ENCODE peak calls at places on chromosomes 11 and 22, in five cellular contexts. One of them, this sample, is unnamed.

GRCh38 chr22:17717708-17718107 is 56.6 kb downstream of the BID start:
- DNase-seq in tibial nerve: no peak
- DNase-seq in IMR-90: peak; percentile 40
- DNase-seq in GM13977: no peak
- DNase-seq in Calu3: no peak
- DNase-seq in this sample: no peak

GRCh38 chr22:30092686-30093085 is 12.4 kb downstream of the HORMAD2 start:
- DNase-seq in IMR-90: no peak
- DNase-seq in tibial nerve: no peak
- DNase-seq in Calu3: no peak
- DNase-seq in GM13977: no peak
- DNase-seq in this sample: no peak

GRCh38 chr11:131534611-131535010 is 164.2 kb downstream of the NTM start:
- DNase-seq in tibial nerve: no peak
- DNase-seq in IMR-90: no peak
- DNase-seq in GM13977: no peak
- DNase-seq in Calu3: no peak
- DNase-seq in this sample: no peak

GRCh38 chr11:63666874-63667273 is 4.3 kb downstream of the ATL3 start:
- DNase-seq in tibial nerve: no peak
- DNase-seq in GM13977: no peak
- DNase-seq in Calu3: no peak
- DNase-seq in IMR-90: peak; percentile 94
- DNase-seq in this sample: no peak

GRCh38 chr22:48554893-48555552 is 1272.7 kb downstream of the BRD1 start:
- DNase-seq in IMR-90: no peak
- DNase-seq in Calu3: no peak
- DNase-seq in GM13977: no peak
- DNase-seq in tibial nerve: no peak
- DNase-seq in this sample: no peak

GRCh38 chr11:79208126-79208525 is 232.7 kb downstream of the TENM4 start:
- DNase-seq in GM13977: no peak
- DNase-seq in IMR-90: no peak
- DNase-seq in tibial nerve: no peak
- DNase-seq in Calu3: no peak
- DNase-seq in this sample: no peak

GRCh38 chr22:18044548-18045271 is 20.3 kb upstream of the MICAL3 start:
- DNase-seq in Calu3: no peak
- DNase-seq in GM13977: no peak
- DNase-seq in tibial nerve: peak; percentile 44
- DNase-seq in IMR-90: peak; percentile 63
- DNase-seq in this sample: no peak

GRCh38 chr11:16468735-16469446 is 112.5 kb upstream of the SOX6 start:
- DNase-seq in Calu3: no peak
- DNase-seq in GM13977: no peak
- DNase-seq in tibial nerve: no peak
- DNase-seq in IMR-90: no peak
- DNase-seq in this sample: no peak

GRCh38 chr11:85627332-85627997 is at the start of gene DLG2:
- DNase-seq in GM13977: no peak
- DNase-seq in IMR-90: peak; percentile 44
- DNase-seq in Calu3: no peak
- DNase-seq in tibial nerve: peak; percentile 35
- DNase-seq in this sample: peak; percentile 6

GRCh38 chr11:6116638-6117037 is 9.2 kb downstream of the OR56B4 start:
- DNase-seq in tibial nerve: no peak
- DNase-seq in Calu3: no peak
- DNase-seq in GM13977: no peak
- DNase-seq in IMR-90: no peak
- DNase-seq in this sample: no peak

GRCh38 chr11:112837162-112837826 is 123.9 kb upstream of the NCAM1 start:
- DNase-seq in GM13977: no peak
- DNase-seq in Calu3: no peak
- DNase-seq in IMR-90: no peak
- DNase-seq in tibial nerve: no peak
- DNase-seq in this sample: no peak

GRCh38 chr11:47850337-47850736 is 2.2 kb upstream of the NUP160 start:
- DNase-seq in IMR-90: no peak
- DNase-seq in GM13977: no peak
- DNase-seq in Calu3: no peak
- DNase-seq in tibial nerve: no peak
- DNase-seq in this sample: peak; percentile 36

GRCh38 chr11:47847537-47847891 is 636 bp downstream of the NUP160 start:
- DNase-seq in GM13977: no peak
- DNase-seq in IMR-90: no peak
- DNase-seq in tibial nerve: no peak
- DNase-seq in Calu3: no peak
- DNase-seq in this sample: no peak

GRCh38 chr11:47848636-47849155 is 546 bp upstream of the NUP160 start:
- DNase-seq in IMR-90: no peak
- DNase-seq in tibial nerve: no peak
- DNase-seq in GM13977: no peak
- DNase-seq in Calu3: no peak
- DNase-seq in this sample: no peak

GRCh38 chr11:47846998-47847397 is 1.2 kb downstream of the NUP160 start:
- DNase-seq in GM13977: no peak
- DNase-seq in Calu3: no peak
- DNase-seq in IMR-90: no peak
- DNase-seq in tibial nerve: no peak
- DNase-seq in this sample: no peak

DNA sequence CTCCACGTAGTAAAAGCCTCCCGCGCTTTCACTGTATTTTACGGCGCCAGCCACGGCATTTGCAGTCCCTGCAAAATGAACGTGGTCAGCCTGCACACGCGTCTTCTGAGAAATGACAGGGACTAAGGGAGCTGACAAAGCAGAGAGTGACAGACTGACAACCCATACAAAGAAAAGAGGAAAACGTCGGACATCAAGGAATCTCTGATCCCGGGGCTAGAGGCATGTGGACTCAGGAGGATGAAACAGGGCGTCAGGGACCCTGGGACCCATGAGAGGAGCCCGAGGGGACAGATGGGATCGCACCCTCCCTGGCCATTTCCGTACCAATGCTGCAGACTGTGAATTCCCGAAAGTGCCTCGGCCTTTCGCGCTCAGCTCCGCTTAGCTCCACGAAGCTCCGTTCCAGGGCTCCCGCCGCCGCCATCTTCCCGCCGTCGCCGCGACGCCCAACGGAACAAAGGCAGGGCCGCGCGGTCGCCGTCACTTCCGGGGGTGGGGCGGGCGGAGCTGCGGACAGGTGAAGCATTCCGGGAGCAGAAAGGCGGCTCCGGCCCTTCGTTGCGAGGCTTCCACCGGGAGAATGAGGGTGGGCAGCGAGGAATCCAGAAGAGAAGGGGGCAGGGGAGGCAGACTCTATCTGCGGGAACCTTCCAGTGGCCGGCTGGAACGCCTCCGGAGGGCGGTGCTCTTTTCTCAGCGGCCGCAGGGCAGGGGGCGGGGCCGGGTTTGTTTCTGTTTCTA is at the start of gene NUP160:
- DNase-seq in tibial nerve: peak; percentile 77
- DNase-seq in Calu3: peak; percentile 91
- DNase-seq in IMR-90: peak; percentile 29
- DNase-seq in GM13977: peak; percentile 87
- DNase-seq in this sample: peak; percentile 91
- TF ChIP-seq CTCF in tibial nerve: no peak
- TF ChIP-seq CTCF in Calu3: no peak
- TF ChIP-seq CTCF in IMR-90: no peak
- TF ChIP-seq CTCF in GM13977: no peak
- TF ChIP-seq CTCF in this sample: no peak

GRCh38 chr11:91800208-91800914 is 424.3 kb upstream of the FAT3 start:
- DNase-seq in IMR-90: no peak
- DNase-seq in tibial nerve: no peak
- DNase-seq in GM13977: no peak
- DNase-seq in Calu3: no peak
- DNase-seq in this sample: no peak

GRCh38 chr11:91804057-91804456 is 420.6 kb upstream of the FAT3 start:
- DNase-seq in IMR-90: no peak
- DNase-seq in tibial nerve: no peak
- DNase-seq in Calu3: no peak
- DNase-seq in GM13977: no peak
- DNase-seq in this sample: no peak

GRCh38 chr11:91802475-91802874 is 422.1 kb upstream of the FAT3 start:
- DNase-seq in IMR-90: no peak
- DNase-seq in Calu3: no peak
- DNase-seq in tibial nerve: no peak
- DNase-seq in GM13977: no peak
- DNase-seq in this sample: no peak

DNA sequence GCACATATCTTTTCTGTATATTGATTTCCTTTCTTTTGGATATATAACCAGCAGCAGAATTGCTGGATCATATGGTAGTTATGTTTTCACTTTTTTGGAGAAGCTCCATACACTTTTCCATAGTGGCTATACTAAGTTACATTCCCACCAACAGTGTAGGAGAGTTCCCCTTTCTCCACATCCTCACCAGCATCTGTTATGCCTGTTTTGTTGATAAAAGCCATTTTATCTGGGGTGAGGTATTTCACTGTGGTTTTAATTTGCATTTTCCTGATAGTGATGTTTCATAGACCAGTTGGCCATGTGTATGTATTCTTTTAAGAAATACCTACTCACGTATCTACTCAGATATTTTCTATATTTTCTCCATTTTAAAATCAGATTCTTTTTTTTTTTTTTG is 419.3 kb upstream of the FAT3 start:
- DNase-seq in tibial nerve: no peak
- DNase-seq in IMR-90: no peak
- DNase-seq in Calu3: no peak
- DNase-seq in GM13977: no peak
- DNase-seq in this sample: no peak
- TF ChIP-seq CTCF in tibial nerve: no peak
- TF ChIP-seq CTCF in IMR-90: no peak
- TF ChIP-seq CTCF in Calu3: no peak
- TF ChIP-seq CTCF in GM13977: no peak
- TF ChIP-seq CTCF in this sample: no peak

DNA sequence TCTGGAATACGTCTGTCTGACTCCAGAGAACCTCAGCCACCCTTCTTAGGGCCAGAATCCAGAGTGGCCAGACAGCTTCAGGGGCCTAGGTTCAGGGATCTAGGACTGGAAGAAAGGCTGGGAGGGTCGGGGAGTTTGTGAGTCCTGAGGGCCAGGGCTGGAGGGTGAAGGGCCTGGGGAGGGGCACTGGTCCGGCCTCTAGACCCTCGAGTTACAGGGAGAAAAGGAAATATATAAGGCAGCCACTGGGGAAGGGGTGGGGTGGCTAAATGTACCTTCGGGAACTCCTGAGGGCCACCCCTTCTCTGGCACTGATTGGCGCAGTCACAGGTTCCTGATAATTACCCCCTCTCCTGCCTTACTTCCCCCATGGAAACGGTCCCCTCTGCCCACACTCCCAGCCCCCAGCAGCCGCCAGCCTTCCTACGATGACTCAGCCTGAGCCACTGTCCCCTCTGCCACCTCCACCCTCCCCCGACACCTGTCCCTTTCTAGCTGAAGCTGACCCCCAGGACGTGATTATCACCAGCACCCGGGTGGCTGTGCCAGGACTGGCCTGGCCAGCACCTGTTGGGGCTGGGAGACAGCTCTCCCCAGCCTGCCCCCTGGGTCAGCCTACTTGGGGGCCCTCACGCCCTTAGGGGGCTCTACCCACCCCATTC is 26.4 kb downstream of the MB start:
- DNase-seq in IMR-90: no peak
- DNase-seq in GM13977: no peak
- DNase-seq in tibial nerve: no peak
- DNase-seq in Calu3: peak; percentile 66
- DNase-seq in this sample: no peak
- TF ChIP-seq CTCF in IMR-90: no peak
- TF ChIP-seq CTCF in GM13977: no peak
- TF ChIP-seq CTCF in tibial nerve: no peak
- TF ChIP-seq CTCF in Calu3: no peak
- TF ChIP-seq CTCF in this sample: no peak

DNA sequence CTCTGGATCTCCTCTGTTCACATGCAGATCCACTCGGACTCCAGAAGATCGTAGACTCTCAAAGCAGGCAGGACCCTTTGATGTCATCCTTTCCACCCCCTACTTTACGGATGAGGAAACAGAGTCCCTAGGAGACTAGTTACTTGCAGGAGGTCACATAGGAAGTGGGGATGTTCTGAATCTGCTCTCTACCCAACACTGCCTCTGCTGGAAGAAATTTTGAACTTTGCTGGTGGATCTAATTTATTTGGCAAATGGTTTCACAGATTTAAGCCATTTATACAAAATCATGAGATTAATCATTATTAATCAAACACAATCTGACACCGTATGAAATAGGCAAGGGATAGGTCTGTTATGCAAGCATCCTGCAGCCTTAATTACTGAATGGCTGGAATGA is 55.0 kb upstream of the USP47 start:
- DNase-seq in GM13977: no peak
- DNase-seq in IMR-90: peak; percentile 40
- DNase-seq in Calu3: peak; percentile 20
- DNase-seq in tibial nerve: peak; percentile 20
- DNase-seq in this sample: no peak
- TF ChIP-seq CTCF in GM13977: no peak
- TF ChIP-seq CTCF in IMR-90: peak; percentile 71
- TF ChIP-seq CTCF in Calu3: peak; percentile 51
- TF ChIP-seq CTCF in tibial nerve: no peak
- TF ChIP-seq CTCF in this sample: no peak

DNA sequence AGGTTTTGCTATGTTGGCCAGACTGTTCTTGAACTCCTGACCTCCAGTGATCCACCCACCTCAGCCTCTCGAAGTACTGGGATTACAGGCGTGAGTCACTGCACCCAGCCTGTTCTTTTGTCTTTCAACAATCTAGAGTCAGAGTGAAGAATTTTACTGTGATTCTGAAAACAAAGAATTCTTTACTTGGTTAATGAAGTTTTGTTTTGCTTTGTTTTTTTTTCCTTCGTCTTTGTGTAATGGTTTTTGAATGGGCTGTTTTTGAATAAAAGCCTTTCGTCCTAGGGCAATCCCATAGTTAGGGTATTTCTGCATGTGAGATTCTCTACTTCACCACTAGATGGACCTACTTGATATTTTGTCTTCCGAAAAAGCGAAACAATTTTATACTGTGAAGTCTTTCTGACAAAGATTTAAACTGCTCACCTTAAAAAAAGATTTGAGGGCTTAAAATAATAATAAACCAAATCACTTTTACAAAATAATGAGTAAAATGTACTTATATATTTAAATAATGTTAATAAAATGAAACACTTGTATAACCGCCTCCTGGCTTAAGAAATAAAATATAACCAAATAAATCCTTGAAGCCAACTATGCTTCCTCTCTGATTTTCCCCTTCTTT is 43.4 kb upstream of the SC5D start:
- DNase-seq in tibial nerve: no peak
- DNase-seq in Calu3: no peak
- DNase-seq in IMR-90: peak; percentile 48
- DNase-seq in GM13977: peak; percentile 73
- DNase-seq in this sample: peak; percentile 70
- TF ChIP-seq CTCF in tibial nerve: peak; percentile 79
- TF ChIP-seq CTCF in Calu3: no peak
- TF ChIP-seq CTCF in IMR-90: peak; percentile 67
- TF ChIP-seq CTCF in GM13977: peak; percentile 69
- TF ChIP-seq CTCF in this sample: peak; percentile 47

GRCh38 chr11:43933226-43933607 is 9.2 kb upstream of the C11orf96 start:
- DNase-seq in Calu3: no peak
- DNase-seq in GM13977: no peak
- DNase-seq in IMR-90: no peak
- DNase-seq in tibial nerve: no peak
- DNase-seq in this sample: no peak
- TF ChIP-seq CTCF in Calu3: no peak
- TF ChIP-seq CTCF in GM13977: no peak
- TF ChIP-seq CTCF in IMR-90: no peak
- TF ChIP-seq CTCF in tibial nerve: no peak
- TF ChIP-seq CTCF in this sample: no peak

This sample was measured in GM13976.